ENCODE peak calls at places on chromosomes 2 and 18, in seven cellular contexts. One of them, this sample, is unnamed.

GRCh38 chr18:43170586-43170985 is 55.1 kb upstream of the RIT2 start:
- DNase-seq in naive thymus-derived CD4-positive, alpha-beta T cell: no peak
- DNase-seq in heart left ventricle: no peak
- DNase-seq in IMR-90: no peak
- DNase-seq in DND-41: no peak
- DNase-seq in heart right ventricle: no peak
- DNase-seq in uterus: no peak
- DNase-seq in this sample: no peak

GRCh38 chr2:111072220-111072871 is 48.4 kb upstream of the BCL2L11 start:
- DNase-seq in heart right ventricle: no peak
- DNase-seq in DND-41: no peak
- DNase-seq in IMR-90: peak; percentile 80
- DNase-seq in naive thymus-derived CD4-positive, alpha-beta T cell: no peak
- DNase-seq in heart left ventricle: no peak
- DNase-seq in uterus: no peak
- DNase-seq in this sample: no peak

GRCh38 chr2:120881981-120882788 is 146.5 kb downstream of the GLI2 start:
- DNase-seq in IMR-90: no peak
- DNase-seq in DND-41: no peak
- DNase-seq in heart left ventricle: peak; percentile 32
- DNase-seq in heart right ventricle: no peak
- DNase-seq in naive thymus-derived CD4-positive, alpha-beta T cell: no peak
- DNase-seq in uterus: no peak
- DNase-seq in this sample: no peak

GRCh38 chr2:189876271-189876670 is 92.0 kb downstream of the PMS1 start:
- DNase-seq in naive thymus-derived CD4-positive, alpha-beta T cell: no peak
- DNase-seq in DND-41: no peak
- DNase-seq in IMR-90: no peak
- DNase-seq in heart left ventricle: no peak
- DNase-seq in heart right ventricle: no peak
- DNase-seq in uterus: no peak
- DNase-seq in this sample: no peak

GRCh38 chr2:145421841-145422240 is 901.9 kb upstream of the ZEB2 start:
- DNase-seq in heart left ventricle: no peak
- DNase-seq in heart right ventricle: no peak
- DNase-seq in DND-41: no peak
- DNase-seq in uterus: no peak
- DNase-seq in IMR-90: peak; percentile 70
- DNase-seq in naive thymus-derived CD4-positive, alpha-beta T cell: no peak
- DNase-seq in this sample: no peak

GRCh38 chr2:78125042-78125441 is 602.9 kb upstream of the LRRTM4 start:
- DNase-seq in IMR-90: no peak
- DNase-seq in uterus: no peak
- DNase-seq in naive thymus-derived CD4-positive, alpha-beta T cell: no peak
- DNase-seq in heart left ventricle: no peak
- DNase-seq in DND-41: no peak
- DNase-seq in heart right ventricle: no peak
- DNase-seq in this sample: no peak

GRCh38 chr2:9405636-9406035 is 17.7 kb downstream of the ITGB1BP1 start:
- DNase-seq in heart left ventricle: no peak
- DNase-seq in heart right ventricle: no peak
- DNase-seq in naive thymus-derived CD4-positive, alpha-beta T cell: no peak
- DNase-seq in DND-41: no peak
- DNase-seq in uterus: peak; percentile 11
- DNase-seq in IMR-90: peak; percentile 73
- DNase-seq in this sample: no peak

GRCh38 chr2:98932164-98932563 is 3.9 kb downstream of the CRACDL start:
- DNase-seq in IMR-90: no peak
- DNase-seq in heart right ventricle: no peak
- DNase-seq in DND-41: no peak
- DNase-seq in naive thymus-derived CD4-positive, alpha-beta T cell: no peak
- DNase-seq in uterus: no peak
- DNase-seq in heart left ventricle: no peak
- DNase-seq in this sample: no peak

GRCh38 chr2:240644171-240644651 is 18.9 kb downstream of the GPR35 start:
- DNase-seq in naive thymus-derived CD4-positive, alpha-beta T cell: no peak
- DNase-seq in IMR-90: no peak
- DNase-seq in heart left ventricle: no peak
- DNase-seq in DND-41: no peak
- DNase-seq in heart right ventricle: no peak
- DNase-seq in uterus: no peak
- DNase-seq in this sample: no peak

GRCh38 chr2:238669581-238670340 is 178.1 kb upstream of the TWIST2 start:
- DNase-seq in uterus: no peak
- DNase-seq in DND-41: no peak
- DNase-seq in IMR-90: no peak
- DNase-seq in heart left ventricle: no peak
- DNase-seq in naive thymus-derived CD4-positive, alpha-beta T cell: no peak
- DNase-seq in heart right ventricle: no peak
- DNase-seq in this sample: no peak

GRCh38 chr2:105398522-105399206 is at the start of gene FHL2:
- DNase-seq in heart left ventricle: peak; percentile 75
- DNase-seq in heart right ventricle: peak; percentile 71
- DNase-seq in uterus: peak; percentile 71
- DNase-seq in naive thymus-derived CD4-positive, alpha-beta T cell: peak; percentile 72
- DNase-seq in DND-41: peak; percentile 60
- DNase-seq in IMR-90: peak; percentile 80
- DNase-seq in this sample: no peak

GRCh38 chr2:89845532-89845931 is 1154.1 kb downstream of the RPIA start:
- DNase-seq in uterus: no peak
- DNase-seq in IMR-90: no peak
- DNase-seq in heart left ventricle: no peak
- DNase-seq in naive thymus-derived CD4-positive, alpha-beta T cell: no peak
- DNase-seq in DND-41: no peak
- DNase-seq in heart right ventricle: no peak
- DNase-seq in this sample: no peak
- H3K27ac ChIP-seq in uterus: no peak overlapping the region
- H3K27ac ChIP-seq in IMR-90: no peak overlapping the region
- H3K27ac ChIP-seq in heart left ventricle: no peak overlapping the region
- H3K27ac ChIP-seq in naive thymus-derived CD4-positive, alpha-beta T cell: no peak overlapping the region
- H3K27ac ChIP-seq in DND-41: no peak overlapping the region
- H3K27ac ChIP-seq in heart right ventricle: no peak overlapping the region
- H3K27ac ChIP-seq in this sample: no peak overlapping the region

DNA sequence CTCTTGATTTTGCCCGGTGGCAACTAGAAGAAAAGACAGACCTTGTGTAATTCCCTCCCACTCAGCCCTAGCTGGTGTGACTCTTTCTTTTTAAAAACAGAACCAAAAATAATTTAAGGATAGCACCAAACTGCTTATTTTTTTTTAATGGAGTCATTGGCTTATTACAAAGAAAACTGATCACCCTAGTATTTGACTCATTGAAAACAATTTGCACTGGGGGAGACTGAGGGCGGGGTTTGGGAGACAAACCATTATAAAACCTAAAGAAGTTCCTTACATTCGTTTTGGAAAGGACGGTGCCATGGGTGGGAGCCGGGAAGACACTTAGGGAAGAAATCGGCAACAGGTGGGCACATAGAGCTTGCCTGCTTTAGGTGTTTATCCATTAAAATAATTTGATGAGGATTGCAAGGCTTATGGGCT is 2.5 kb downstream of the PAX3 start:
- DNase-seq in heart left ventricle: no peak
- DNase-seq in uterus: no peak
- DNase-seq in IMR-90: no peak
- DNase-seq in naive thymus-derived CD4-positive, alpha-beta T cell: no peak
- DNase-seq in heart right ventricle: no peak
- DNase-seq in DND-41: no peak
- DNase-seq in this sample: no peak
- H3K27me3 ChIP-seq in heart left ventricle: peaks cover 84% of the 10 kb centered on the region
- H3K27me3 ChIP-seq in uterus: peaks cover 83% of the 10 kb centered on the region
- H3K27me3 ChIP-seq in IMR-90: peaks cover 98% of the 10 kb centered on the region
- H3K27me3 ChIP-seq in naive thymus-derived CD4-positive, alpha-beta T cell: peaks cover 28% of the 10 kb centered on the region
- H3K27me3 ChIP-seq in heart right ventricle: peaks cover 97% of the 10 kb centered on the region
- H3K27me3 ChIP-seq in DND-41: peaks cover 2% of the 10 kb centered on the region
- H3K27me3 ChIP-seq in this sample: peaks cover 42% of the 10 kb centered on the region

GRCh38 chr2:54628418-54628817 is 95.0 kb upstream of the EML6 start:
- DNase-seq in DND-41: no peak
- DNase-seq in IMR-90: no peak
- DNase-seq in uterus: no peak
- DNase-seq in heart right ventricle: no peak
- DNase-seq in heart left ventricle: no peak
- DNase-seq in naive thymus-derived CD4-positive, alpha-beta T cell: no peak
- DNase-seq in this sample: no peak

GRCh38 chr2:54629390-54629789 is 94.1 kb upstream of the EML6 start:
- DNase-seq in naive thymus-derived CD4-positive, alpha-beta T cell: no peak
- DNase-seq in DND-41: no peak
- DNase-seq in uterus: no peak
- DNase-seq in IMR-90: no peak
- DNase-seq in heart right ventricle: no peak
- DNase-seq in heart left ventricle: no peak
- DNase-seq in this sample: no peak

GRCh38 chr2:54626884-54627283 is 96.6 kb upstream of the EML6 start:
- DNase-seq in heart right ventricle: no peak
- DNase-seq in uterus: no peak
- DNase-seq in naive thymus-derived CD4-positive, alpha-beta T cell: no peak
- DNase-seq in DND-41: no peak
- DNase-seq in heart left ventricle: no peak
- DNase-seq in IMR-90: no peak
- DNase-seq in this sample: no peak

GRCh38 chr2:54628957-54629356 is 94.5 kb upstream of the EML6 start:
- DNase-seq in uterus: no peak
- DNase-seq in naive thymus-derived CD4-positive, alpha-beta T cell: no peak
- DNase-seq in heart left ventricle: no peak
- DNase-seq in DND-41: no peak
- DNase-seq in IMR-90: no peak
- DNase-seq in heart right ventricle: no peak
- DNase-seq in this sample: no peak

GRCh38 chr2:54627973-54628372 is 95.5 kb upstream of the EML6 start:
- DNase-seq in heart right ventricle: no peak
- DNase-seq in naive thymus-derived CD4-positive, alpha-beta T cell: no peak
- DNase-seq in uterus: no peak
- DNase-seq in IMR-90: no peak
- DNase-seq in DND-41: no peak
- DNase-seq in heart left ventricle: no peak
- DNase-seq in this sample: no peak
- H3K27ac ChIP-seq in heart right ventricle: no peak overlapping the region
- H3K27ac ChIP-seq in naive thymus-derived CD4-positive, alpha-beta T cell: no peak overlapping the region
- H3K27ac ChIP-seq in uterus: no peak overlapping the region
- H3K27ac ChIP-seq in IMR-90: no peak overlapping the region
- H3K27ac ChIP-seq in DND-41: no peak overlapping the region
- H3K27ac ChIP-seq in heart left ventricle: peak overlapping the region; percentile 22
- H3K27ac ChIP-seq in this sample: no peak overlapping the region

GRCh38 chr2:72888438-72889202 is 1.4 kb downstream of the SPR start:
- DNase-seq in heart left ventricle: no peak
- DNase-seq in DND-41: no peak
- DNase-seq in heart right ventricle: no peak
- DNase-seq in uterus: no peak
- DNase-seq in naive thymus-derived CD4-positive, alpha-beta T cell: no peak
- DNase-seq in IMR-90: no peak
- DNase-seq in this sample: no peak
- H3K27me3 ChIP-seq in heart left ventricle: no peaks in the 10 kb centered on the region
- H3K27me3 ChIP-seq in DND-41: peaks cover 2% of the 10 kb centered on the region
- H3K27me3 ChIP-seq in heart right ventricle: peaks cover under 1% of the 10 kb centered on the region
- H3K27me3 ChIP-seq in uterus: no peaks in the 10 kb centered on the region
- H3K27me3 ChIP-seq in naive thymus-derived CD4-positive, alpha-beta T cell: peaks cover 6% of the 10 kb centered on the region
- H3K27me3 ChIP-seq in IMR-90: no peaks in the 10 kb centered on the region
- H3K27me3 ChIP-seq in this sample: no peaks in the 10 kb centered on the region

DNA sequence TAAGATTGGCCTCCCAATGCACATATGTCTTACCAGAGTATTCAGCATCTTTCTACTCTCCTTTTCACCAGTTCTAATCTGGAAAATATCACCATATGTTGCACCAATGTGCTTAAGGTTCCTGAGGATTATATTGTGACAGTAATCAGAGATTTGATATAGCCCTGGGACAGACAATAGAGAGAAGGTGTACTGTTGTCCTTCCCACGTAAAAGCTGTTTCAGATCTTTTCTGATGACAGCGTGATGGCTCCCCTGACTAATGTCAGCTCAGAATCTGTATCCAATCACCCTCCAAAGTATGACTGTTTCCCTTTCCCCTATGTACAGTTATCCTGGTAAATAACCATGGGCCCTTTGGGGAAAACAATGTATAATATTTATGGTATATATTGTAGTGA is 9.0 kb upstream of the MLPH start:
- DNase-seq in heart left ventricle: no peak
- DNase-seq in heart right ventricle: no peak
- DNase-seq in naive thymus-derived CD4-positive, alpha-beta T cell: no peak
- DNase-seq in IMR-90: no peak
- DNase-seq in uterus: no peak
- DNase-seq in DND-41: no peak
- DNase-seq in this sample: no peak
- H3K27ac ChIP-seq in heart left ventricle: no peak overlapping the region
- H3K27ac ChIP-seq in heart right ventricle: no peak overlapping the region
- H3K27ac ChIP-seq in naive thymus-derived CD4-positive, alpha-beta T cell: no peak overlapping the region
- H3K27ac ChIP-seq in IMR-90: no peak overlapping the region
- H3K27ac ChIP-seq in uterus: no peak overlapping the region
- H3K27ac ChIP-seq in DND-41: no peak overlapping the region
- H3K27ac ChIP-seq in this sample: no peak overlapping the region

DNA sequence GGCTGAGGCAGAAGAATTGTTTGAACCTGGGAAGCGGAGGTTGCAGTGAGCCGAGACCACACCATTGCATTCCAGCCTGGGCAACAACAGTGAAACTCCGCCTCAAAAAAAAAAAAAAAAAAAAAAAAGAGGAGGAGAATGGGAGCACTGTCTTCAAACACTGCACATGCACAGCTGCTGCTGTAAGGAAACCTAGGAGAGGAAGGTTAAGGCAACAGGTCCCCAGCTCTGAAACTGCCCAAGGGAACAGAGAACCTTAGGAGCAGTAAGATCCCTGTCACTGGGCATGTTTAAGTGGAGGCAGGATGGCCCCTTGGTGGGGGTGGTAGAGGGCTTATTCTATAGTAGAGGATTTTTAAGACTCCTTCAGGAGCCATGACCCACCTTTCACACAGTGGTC is 111.2 kb downstream of the CLIP4 start:
- DNase-seq in heart right ventricle: no peak
- DNase-seq in heart left ventricle: no peak
- DNase-seq in naive thymus-derived CD4-positive, alpha-beta T cell: no peak
- DNase-seq in IMR-90: no peak
- DNase-seq in DND-41: no peak
- DNase-seq in uterus: no peak
- DNase-seq in this sample: no peak
- H3K27me3 ChIP-seq in heart right ventricle: peaks cover 53% of the 10 kb centered on the region
- H3K27me3 ChIP-seq in heart left ventricle: no peaks in the 10 kb centered on the region
- H3K27me3 ChIP-seq in naive thymus-derived CD4-positive, alpha-beta T cell: no peaks in the 10 kb centered on the region
- H3K27me3 ChIP-seq in IMR-90: peaks cover 56% of the 10 kb centered on the region
- H3K27me3 ChIP-seq in DND-41: peaks cover 11% of the 10 kb centered on the region
- H3K27me3 ChIP-seq in uterus: no peaks in the 10 kb centered on the region
- H3K27me3 ChIP-seq in this sample: no peaks in the 10 kb centered on the region

DNA sequence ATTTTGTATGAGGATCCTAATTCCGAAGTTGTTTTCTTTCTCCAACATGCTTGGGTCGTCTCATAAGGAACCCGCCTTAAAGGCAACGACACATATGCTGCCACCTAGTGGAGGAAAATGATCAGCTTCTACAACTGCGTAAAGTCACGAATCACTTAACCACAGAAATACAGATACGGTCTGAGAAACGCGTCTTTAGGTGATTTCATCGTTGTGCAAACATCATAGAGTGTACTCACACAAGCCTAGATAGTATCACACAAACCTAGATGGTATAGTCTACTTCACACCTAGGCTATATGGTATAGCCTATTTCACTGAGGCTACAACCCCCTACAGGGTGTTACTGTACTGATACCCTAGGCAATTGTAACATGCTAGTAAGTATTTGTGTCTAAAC is 13.1 kb downstream of the GNLY start:
- DNase-seq in heart left ventricle: peak; percentile 63
- DNase-seq in IMR-90: peak; percentile 94
- DNase-seq in heart right ventricle: peak; percentile 83
- DNase-seq in uterus: peak; percentile 78
- DNase-seq in naive thymus-derived CD4-positive, alpha-beta T cell: peak; percentile 72
- DNase-seq in DND-41: peak; percentile 72
- DNase-seq in this sample: no peak
- H3K27ac ChIP-seq in heart left ventricle: peak overlapping the region; percentile 94
- H3K27ac ChIP-seq in IMR-90: no peak overlapping the region
- H3K27ac ChIP-seq in heart right ventricle: no peak overlapping the region
- H3K27ac ChIP-seq in uterus: peak overlapping the region; percentile 8
- H3K27ac ChIP-seq in naive thymus-derived CD4-positive, alpha-beta T cell: no peak overlapping the region
- H3K27ac ChIP-seq in DND-41: no peak overlapping the region
- H3K27ac ChIP-seq in this sample: no peak overlapping the region

This sample was measured in thoracic aorta.